ENCODE peak calls at places on chromosomes 5 and 9, in seven cellular contexts. L is A549, U is stomach, Y is K562, J is GM12878, Q is sigmoid colon, O is ovary. F is an unnamed sample.

GRCh38 chr5:116859666-116860320 is 285.2 kb upstream of the SEMA6A start:
- DNase-seq in U (no peak), Y (no peak), Q (no peak), J (no peak), L (no peak), O (no peak), F (no peak)

GRCh38 chr9:13857521-13857920 is 456.4 kb downstream of the NFIB start:
- DNase-seq in O (no peak), Y (no peak), U (no peak), L (no peak), Q (no peak), J (no peak), F (no peak)

GRCh38 chr5:57383093-57383861 is 99.3 kb downstream of the ACTBL2 start:
- DNase-seq in J (no peak), U (no peak), O (no peak), Q (no peak), Y (peak; percentile 88), L (peak; percentile 85), F (no peak)

GRCh38 chr5:132265336-132266030 is 8.0 kb downstream of the PDLIM4 start:
- DNase-seq in J (no peak), Y (no peak), Q (peak; percentile 91), U (no peak), O (peak; percentile 61), L (peak; percentile 62), F (no peak)

GRCh38 chr5:116032991-116033390 is 719 bp downstream of the ARL14EPL start:
- DNase-seq in L (no peak), O (no peak), U (no peak), J (no peak), Y (no peak), Q (no peak), F (no peak)

GRCh38 chr5:58245479-58245845 is 214.4 kb downstream of the PLK2 start:
- DNase-seq in Q (no peak), O (no peak), J (no peak), L (no peak), Y (no peak), U (no peak), F (no peak)

GRCh38 chr5:118548761-118549160 is 439.6 kb downstream of the DTWD2 start:
- DNase-seq in Y (no peak), J (no peak), U (no peak), O (no peak), L (no peak), Q (no peak), F (no peak)

GRCh38 chr5:132477784-132478497 is 12.6 kb downstream of the IRF1 start:
- DNase-seq in Y (no peak), U (no peak), Q (peak; percentile 60), L (no peak), O (no peak), J (no peak), F (peak; percentile 55)

GRCh38 chr9:113513111-113513510 is 49.6 kb downstream of the RGS3 start:
- DNase-seq in Y (no peak), O (no peak), Q (no peak), J (no peak), U (no peak), L (no peak), F (no peak)

DNA sequence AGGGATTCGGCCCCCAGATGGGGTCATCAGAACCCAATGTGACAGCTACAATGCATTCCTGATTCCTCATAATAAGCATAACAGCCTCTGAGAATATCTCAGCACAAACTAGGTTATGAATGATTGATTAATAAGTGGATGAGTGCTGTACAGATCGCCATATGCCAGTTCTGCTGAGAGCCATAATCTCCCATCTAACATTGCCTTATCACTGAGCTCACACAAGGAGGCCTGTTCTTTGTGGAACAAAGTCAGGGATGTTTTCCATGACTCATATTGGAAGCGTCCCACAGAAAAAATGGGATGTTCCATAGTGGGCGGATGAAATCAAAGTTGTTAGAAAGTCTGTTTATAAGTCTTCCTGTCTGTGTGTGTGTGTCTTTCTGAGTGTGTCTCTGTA is 89.6 kb downstream of the KIF4B start:
- DNase-seq in O (no peak), Y (no peak), U (no peak), L (no peak), Q (no peak), J (no peak), F (no peak)
- TF ChIP-seq EP300 in O (no peak), Y (no peak), U (no peak), L (no peak), Q (no peak), J (no peak), F (no peak)

DNA sequence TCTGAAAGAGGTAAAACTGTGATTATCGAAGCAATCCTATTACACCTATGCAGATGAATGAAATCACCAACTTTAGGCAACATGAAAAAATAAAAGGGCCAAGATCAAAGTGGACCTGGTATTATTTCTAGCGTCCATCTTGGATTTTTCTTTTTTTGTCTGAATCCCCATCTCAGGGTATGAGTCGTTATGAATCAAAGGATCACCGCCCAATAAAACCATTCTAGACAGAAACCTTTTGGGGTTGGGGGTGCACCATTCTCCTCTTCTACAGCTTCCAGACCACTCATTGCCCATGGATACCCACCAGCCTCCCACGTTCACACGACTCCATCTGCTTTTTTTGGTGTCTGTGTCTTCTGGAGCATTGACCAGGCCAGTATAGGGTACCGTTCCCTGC is 33.4 kb downstream of the MAP1B start:
- DNase-seq in Y (no peak), Q (no peak), L (no peak), U (no peak), J (no peak), O (no peak), F (no peak)
- H3K27ac ChIP-seq in Y (no peak overlapping the region), Q (peak overlapping the region; percentile 74), L (peak overlapping the region; percentile 82), U (peak overlapping the region; percentile 83), J (no peak overlapping the region), O (no peak overlapping the region), F (no peak overlapping the region)

DNA sequence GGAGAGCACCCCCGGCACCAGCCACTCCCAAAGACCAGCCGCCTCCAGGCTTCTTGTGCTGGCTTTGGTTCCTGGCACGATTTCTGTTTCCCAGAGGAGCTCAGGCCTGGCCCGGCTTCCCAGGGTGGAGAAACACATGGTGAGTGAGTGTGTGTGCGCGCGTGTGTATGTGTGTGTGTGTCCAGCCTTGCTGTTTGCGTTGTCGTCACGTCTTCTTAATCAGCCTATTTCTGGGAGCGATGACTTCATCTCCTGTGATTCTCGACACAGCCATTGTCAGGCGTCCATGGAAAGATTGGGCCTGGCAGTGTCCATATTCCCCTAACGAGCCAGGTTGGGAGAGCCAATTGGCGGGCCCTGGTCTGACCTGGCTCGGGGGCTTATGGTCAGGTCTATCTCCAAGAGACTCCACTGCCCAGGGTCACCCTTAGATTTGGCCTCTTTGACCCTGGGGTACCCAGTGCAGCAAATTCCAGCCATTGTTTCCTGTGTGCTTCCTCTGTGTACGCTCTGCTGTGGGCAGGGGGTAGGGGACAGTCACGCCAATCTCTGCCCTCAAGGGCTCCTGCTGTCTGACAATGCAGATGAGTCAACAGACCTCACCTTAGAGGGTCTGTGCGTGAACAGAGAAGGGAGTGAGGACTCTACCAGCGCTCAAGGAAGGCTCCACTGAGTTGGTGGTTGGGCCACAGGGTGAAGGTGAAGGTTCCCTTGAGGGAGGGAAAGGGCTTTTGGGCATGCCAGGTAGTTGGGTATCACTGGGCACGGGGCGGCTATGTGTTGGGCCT is 73.8 kb downstream of the DAB2IP start:
- DNase-seq in L (no peak), O (peak; percentile 97), U (peak; percentile 90), Q (peak; percentile 99), J (no peak), Y (no peak), F (no peak)
- TF ChIP-seq EP300 in L (no peak), O (peak; percentile 91), U (peak; percentile 86), Q (peak; percentile 96), J (no peak), Y (no peak), F (peak; percentile 55)

DNA sequence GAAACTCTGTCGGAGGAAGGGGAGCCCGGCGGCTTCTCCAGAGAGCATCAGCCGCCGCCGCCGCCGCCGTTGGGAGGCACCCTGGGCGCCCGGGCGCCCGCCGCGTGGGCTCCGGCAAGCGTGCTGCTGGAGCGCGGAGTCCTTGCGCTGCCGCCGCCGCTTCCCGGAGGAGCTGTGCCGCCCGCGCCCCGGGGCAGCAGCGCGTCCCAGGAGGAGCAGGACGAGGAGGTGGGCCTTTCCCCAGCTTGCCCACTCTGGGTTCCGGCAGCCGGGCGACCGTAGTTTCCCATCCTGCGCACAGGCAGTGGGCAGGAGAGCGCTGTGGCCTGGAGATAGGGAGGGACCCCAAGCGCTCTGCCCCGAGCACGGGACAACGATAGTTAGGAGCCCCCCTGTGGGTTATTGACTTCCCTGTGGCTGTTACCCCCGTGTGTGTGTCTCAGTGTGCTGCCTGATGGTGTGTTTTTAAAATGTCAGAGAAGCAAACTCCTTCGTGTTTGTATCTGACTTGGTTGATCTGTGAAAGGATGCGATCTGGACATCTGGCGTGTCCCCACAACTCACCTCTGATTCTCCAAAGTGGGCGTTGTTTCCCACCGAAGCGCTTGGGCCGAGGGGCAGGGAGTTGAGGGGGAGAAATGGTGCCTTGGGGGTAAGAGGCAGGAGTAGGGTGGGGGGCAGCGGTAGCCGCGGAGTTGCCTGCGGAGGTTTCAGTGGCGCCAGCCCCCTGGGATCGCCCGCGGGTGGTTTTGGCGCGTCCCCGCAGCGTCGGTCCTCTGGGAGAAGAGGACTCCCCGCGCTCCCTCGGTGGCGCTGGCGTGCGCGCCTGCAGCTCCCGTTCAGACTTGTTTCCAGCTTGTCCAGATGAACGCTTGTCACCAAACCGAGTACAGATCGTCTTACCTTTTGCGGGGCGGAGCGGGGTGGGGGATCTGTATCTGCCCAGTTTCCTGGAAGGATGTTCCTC is 881 bp downstream of the MAST4 start:
- DNase-seq in Y (no peak), J (no peak), U (peak; percentile 37), O (peak; percentile 62), Q (no peak), L (peak; percentile 6), F (peak; percentile 90)
- H3K27ac ChIP-seq in Y (no peak overlapping the region), J (no peak overlapping the region), U (peak overlapping the region; percentile 54), O (peak overlapping the region; percentile 64), Q (no peak overlapping the region), L (peak overlapping the region; percentile 9), F (peak overlapping the region; percentile 45)

GRCh38 chr5:68261174-68262021 is 45.8 kb downstream of the PIK3R1 start:
- DNase-seq in Q (no peak), L (no peak), J (no peak), Y (no peak), U (no peak), O (no peak), F (no peak)
- TF ChIP-seq EP300 in Q (no peak), L (no peak), J (no peak), Y (no peak), U (no peak), O (peak; percentile 35), F (no peak)

F was measured in upper lobe of left lung.